ENCODE peak calls at places on chromosomes 6 and 20, in nine cellular contexts. I, N, K, D, O, L, B, R and Y are unnamed samples.
A peak's percentile ranks its signal among the peaks of the same experiment; 100 is the strongest.

GRCh38 chr6:149318581-149319286 is 1.2 kb downstream of the TAB2 start:
- DNase-seq in D (no peak), K (no peak), B (peak; percentile 27), O (no peak), I (no peak), N (no peak), R (no peak), L (no peak), Y (no peak)

GRCh38 chr20:63204362-63204761 is 11.6 kb downstream of the YTHDF1 start:
- DNase-seq in N (no peak), D (no peak), I (no peak), L (no peak), O (no peak), K (no peak), B (no peak), R (no peak), Y (no peak)

GRCh38 chr6:99369533-99369932 is 20.1 kb upstream of the FAXC start:
- DNase-seq in K (no peak), D (no peak), N (no peak), R (no peak), I (no peak), O (no peak), B (no peak), L (no peak), Y (no peak)

GRCh38 chr6:28081486-28081751 is 1.1 kb downstream of the ZNF165 start:
- DNase-seq in L (no peak), O (no peak), N (no peak), I (no peak), R (no peak), D (no peak), K (no peak), B (no peak), Y (peak; percentile 12)

GRCh38 chr6:156694679-156695078 is 82.5 kb upstream of the ARID1B start:
- DNase-seq in R (no peak), D (no peak), N (no peak), K (no peak), I (no peak), L (no peak), B (no peak), O (no peak), Y (no peak)

GRCh38 chr6:6968357-6968730 is 139.4 kb upstream of the RREB1 start:
- DNase-seq in D (no peak), O (no peak), K (no peak), R (no peak), B (no peak), I (no peak), L (no peak), N (no peak), Y (no peak)

GRCh38 chr20:63361507-63362425 is 617 bp upstream of the CHRNA4 start:
- DNase-seq in K (no peak), N (no peak), R (no peak), L (no peak), I (no peak), O (no peak), D (no peak), B (no peak), Y (no peak)

GRCh38 chr6:26118999-26119398 is 31.8 kb downstream of the HFE start:
- DNase-seq in O (no peak), B (peak; percentile 81), K (no peak), I (no peak), R (no peak), L (no peak), D (no peak), N (peak; percentile 59), Y (no peak)

GRCh38 chr6:111087871-111088667 is 766 bp downstream of the SLC16A10 start:
- DNase-seq in D (peak; percentile 11), N (peak; percentile 44), O (no peak), B (no peak), L (peak; percentile 10), I (no peak), R (peak; percentile 59), K (no peak), Y (peak; percentile 18)

GRCh38 chr6:127690092-127690491 is 113.1 kb downstream of the C6orf58 start:
- DNase-seq in N (no peak), D (no peak), B (peak; percentile 47), L (no peak), O (no peak), R (no peak), K (peak; percentile 3), I (no peak), Y (no peak)

GRCh38 chr6:151911401-151911800 is 103.9 kb downstream of the ESR1 start:
- DNase-seq in B (no peak), N (no peak), L (no peak), I (no peak), K (no peak), D (no peak), R (no peak), O (no peak), Y (no peak)

GRCh38 chr6:96923871-96924493 is 546 bp upstream of the KLHL32 start:
- DNase-seq in O (no peak), I (no peak), K (no peak), R (no peak), D (no peak), N (no peak), L (no peak), B (no peak), Y (no peak)

GRCh38 chr20:51625105-51625504 is 82.6 kb upstream of the NFATC2 start:
- DNase-seq in B (no peak), K (no peak), O (no peak), D (no peak), R (no peak), L (no peak), N (no peak), I (no peak), Y (no peak)

GRCh38 chr6:166167801-166168615 is at the start of gene TBXT:
- DNase-seq in O (no peak), I (no peak), B (no peak), L (no peak), N (no peak), D (peak; percentile 19), R (no peak), K (no peak), Y (peak; percentile 52)

GRCh38 chr6:140463312-140463710 is 1088.9 kb upstream of the CITED2 start:
- DNase-seq in I (no peak), O (no peak), L (no peak), K (no peak), N (no peak), D (no peak), R (no peak), B (no peak), Y (no peak)

GRCh38 chr6:137156650-137157049 is 16.8 kb downstream of the IL22RA2 start:
- DNase-seq in O (no peak), I (no peak), K (no peak), N (no peak), R (no peak), B (no peak), L (no peak), D (no peak), Y (no peak)

GRCh38 chr6:137157601-137158000 is 15.8 kb downstream of the IL22RA2 start:
- DNase-seq in I (no peak), O (no peak), D (no peak), K (no peak), R (no peak), N (no peak), L (no peak), B (no peak), Y (no peak)

GRCh38 chr6:137159912-137160311 is 13.5 kb downstream of the IL22RA2 start:
- DNase-seq in I (no peak), N (no peak), O (no peak), D (no peak), R (no peak), L (no peak), K (no peak), B (no peak), Y (no peak)

GRCh38 chr6:137160763-137161162 is 12.7 kb downstream of the IL22RA2 start:
- DNase-seq in O (peak; percentile 17), D (no peak), N (no peak), L (no peak), R (no peak), B (peak; percentile 30), K (no peak), I (no peak), Y (no peak)

GRCh38 chr6:137155830-137156229 is 17.6 kb downstream of the IL22RA2 start:
- DNase-seq in I (no peak), O (peak; percentile 18), B (peak; percentile 62), R (no peak), N (no peak), K (no peak), D (no peak), L (no peak), Y (no peak)
- TF ChIP-seq CTCF in I (no peak), O (no peak), B (no peak), R (no peak), N (no peak), K (no peak), D (no peak), L (no peak), Y (no peak)

GRCh38 chr6:36442671-36443497 is at the start of the genes KCTD20 and PXT1:
- DNase-seq in R (peak; percentile 88), K (no peak), O (peak; percentile 46), D (peak; percentile 78), B (peak; percentile 90), N (peak; percentile 90), L (peak; percentile 89), I (peak; percentile 55), Y (peak; percentile 77)
- TF ChIP-seq CTCF in R (no peak), K (no peak), O (no peak), D (no peak), B (no peak), N (no peak), L (no peak), I (no peak), Y (no peak)

GRCh38 chr6:3749991-3750323 is 1.6 kb downstream of the PXDC1 start:
- DNase-seq in L (no peak), K (no peak), N (peak; percentile 71), R (peak; percentile 58), O (no peak), I (no peak), D (no peak), B (peak; percentile 86), Y (no peak)

GRCh38 chr6:3751730-3752537 is 421 bp upstream of the PXDC1 start:
- DNase-seq in N (peak; percentile 80), K (peak; percentile 85), D (peak; percentile 82), R (peak; percentile 86), B (peak; percentile 94), O (peak; percentile 69), L (peak; percentile 79), I (peak; percentile 57), Y (peak; percentile 90)

GRCh38 chr6:3750324-3751018 is 1.0 kb downstream of the PXDC1 start:
- DNase-seq in B (peak; percentile 82), O (no peak), R (peak; percentile 88), I (peak; percentile 50), K (no peak), L (peak; percentile 84), N (peak; percentile 87), D (no peak), Y (peak; percentile 47)

GRCh38 chr6:3752538-3753227 is 1.2 kb upstream of the PXDC1 start:
- DNase-seq in B (no peak), R (no peak), D (no peak), K (no peak), N (no peak), L (no peak), O (no peak), I (no peak), Y (no peak)

GRCh38 chr6:3751019-3751729 is at the start of gene PXDC1:
- DNase-seq in I (no peak), K (no peak), D (no peak), O (no peak), N (no peak), L (no peak), R (no peak), B (no peak), Y (peak; percentile 27)
- TF ChIP-seq CTCF in I (no peak), K (no peak), D (no peak), O (no peak), N (no peak), L (no peak), R (no peak), B (no peak), Y (no peak)

GRCh38 chr20:45487231-45487635 is 17.7 kb downstream of the WFDC2 start:
- DNase-seq in L (no peak), N (no peak), I (no peak), O (no peak), B (no peak), D (no peak), R (no peak), K (no peak), Y (peak; percentile 28)
- TF ChIP-seq CTCF in L (peak; percentile 19), N (no peak), I (no peak), O (no peak), B (no peak), D (peak; percentile 62), R (no peak), K (no peak), Y (peak; percentile 56)